ENCODE peak calls at places on chromosomes 13 and 19, in six cellular contexts. J is upper lobe of right lung; C is CD4-positive, alpha-beta T cell; Z is AG04450; F is right lobe of liver; M is left ventricle myocardium inferior. H is an unnamed sample.

GRCh38 chr13:95360464-95361097 is 59.3 kb upstream of the ABCC4 start:
- DNase-seq in M (no peak), C (no peak), J (no peak), Z (no peak), F (no peak), H (no peak)

GRCh38 chr13:34294483-34295129 is 476.7 kb downstream of the RFC3 start:
- DNase-seq in F (no peak), Z (no peak), J (no peak), M (peak; percentile 18), C (no peak), H (no peak)

GRCh38 chr19:15587663-15588062 is 27.4 kb upstream of the CYP4F8 start:
- DNase-seq in M (peak; percentile 42), C (no peak), Z (no peak), F (peak; percentile 63), J (peak; percentile 84), H (peak; percentile 86)

GRCh38 chr13:79585033-79585432 is 104.1 kb downstream of the NDFIP2 start:
- DNase-seq in Z (no peak), F (no peak), J (no peak), C (no peak), M (no peak), H (no peak)

GRCh38 chr13:45873491-45874360 is 22.2 kb upstream of the SIAH3 start:
- DNase-seq in M (no peak), F (no peak), Z (no peak), J (no peak), C (no peak), H (no peak)

GRCh38 chr19:47013041-47013517 is 6.6 kb upstream of the NPAS1 start:
- DNase-seq in M (peak; percentile 83), Z (peak; percentile 23), F (peak; percentile 88), J (peak; percentile 90), C (peak; percentile 48), H (peak; percentile 86)

GRCh38 chr13:47277774-47278173 is 380.9 kb upstream of the HTR2A start:
- DNase-seq in F (no peak), C (no peak), J (no peak), M (no peak), Z (no peak), H (no peak)

GRCh38 chr13:110680852-110681251 is 25.1 kb downstream of the CARS2 start:
- DNase-seq in J (no peak), M (no peak), C (no peak), Z (no peak), F (no peak), H (no peak)

GRCh38 chr13:19927117-19927734 is 31.3 kb upstream of the ZMYM2 start:
- DNase-seq in C (no peak), M (no peak), Z (no peak), F (no peak), J (no peak), H (no peak)

GRCh38 chr19:57583521-57584416 is at the start of gene ZIK1:
- DNase-seq in M (peak; percentile 92), Z (peak; percentile 71), C (peak; percentile 82), F (peak; percentile 71), J (peak; percentile 86), H (peak; percentile 88)

GRCh38 chr19:10543420-10544241 is at the start of gene ATG4D:
- DNase-seq in F (peak; percentile 92), C (peak; percentile 77), J (peak; percentile 96), Z (no peak), M (peak; percentile 81), H (peak; percentile 92)

GRCh38 chr13:34246511-34246910 is 428.6 kb downstream of the RFC3 start:
- DNase-seq in C (no peak), M (no peak), Z (no peak), F (no peak), J (no peak), H (no peak)

GRCh38 chr19:41872775-41873647 is 4.1 kb upstream of the CD79A start:
- DNase-seq in M (peak; percentile 61), F (peak; percentile 72), J (peak; percentile 92), C (peak; percentile 57), Z (no peak), H (peak; percentile 87)

GRCh38 chr13:77537302-77537919 is 1.9 kb downstream of the SCEL start:
- DNase-seq in J (no peak), Z (no peak), F (no peak), C (no peak), M (no peak), H (no peak)

GRCh38 chr13:95246292-95247082 is 54.8 kb downstream of the ABCC4 start:
- DNase-seq in J (no peak), M (no peak), F (no peak), Z (no peak), C (no peak), H (no peak)

GRCh38 chr13:33349314-33349995 is 63.9 kb upstream of the STARD13 start:
- DNase-seq in M (peak; percentile 28), F (no peak), C (no peak), J (no peak), Z (no peak), H (no peak)

GRCh38 chr13:20369886-20370361 is 137.8 kb upstream of the GJB6 start:
- DNase-seq in M (no peak), C (no peak), Z (no peak), J (no peak), F (no peak), H (no peak)

GRCh38 chr19:39413269-39413902 is 917 bp downstream of the PLEKHG2 start:
- DNase-seq in C (no peak), J (peak; percentile 80), Z (no peak), F (peak; percentile 61), M (peak; percentile 83), H (peak; percentile 69)

GRCh38 chr19:52291781-52292180 is 5.2 kb upstream of the ZNF480 start:
- DNase-seq in M (no peak), J (no peak), F (no peak), C (no peak), Z (no peak), H (no peak)
- H3K27ac ChIP-seq in M (no peak overlapping the region), J (no peak overlapping the region), F (no peak overlapping the region), C (no peak overlapping the region), Z (no peak overlapping the region), H (no peak overlapping the region)

GRCh38 chr19:6738726-6739389 is 622 bp upstream of the TRIP10 start:
- DNase-seq in F (no peak), M (peak; percentile 60), Z (no peak), J (peak; percentile 75), C (no peak), H (peak; percentile 70)

GRCh38 chr19:6743071-6743470 is 3.6 kb downstream of the TRIP10 start:
- DNase-seq in C (no peak), Z (no peak), J (no peak), F (no peak), M (no peak), H (peak; percentile 46)

GRCh38 chr19:6739390-6739883 is at the start of gene TRIP10:
- DNase-seq in J (peak; percentile 91), F (peak; percentile 87), M (peak; percentile 89), C (peak; percentile 82), Z (no peak), H (peak; percentile 89)

GRCh38 chr19:6739884-6740588 is 556 bp downstream of the TRIP10 start:
- DNase-seq in C (no peak), F (no peak), Z (no peak), M (peak; percentile 57), J (peak; percentile 70), H (peak; percentile 69)

GRCh38 chr19:6740589-6741348 is 1.3 kb downstream of the TRIP10 start:
- DNase-seq in M (peak; percentile 70), C (no peak), Z (no peak), J (peak; percentile 81), F (no peak), H (peak; percentile 63)
- H3K27ac ChIP-seq in M (peak overlapping the region; percentile 97), C (no peak overlapping the region), Z (peak overlapping the region; percentile 31), J (peak overlapping the region; percentile 79), F (peak overlapping the region; percentile 65), H (peak overlapping the region; percentile 81)

DNA sequence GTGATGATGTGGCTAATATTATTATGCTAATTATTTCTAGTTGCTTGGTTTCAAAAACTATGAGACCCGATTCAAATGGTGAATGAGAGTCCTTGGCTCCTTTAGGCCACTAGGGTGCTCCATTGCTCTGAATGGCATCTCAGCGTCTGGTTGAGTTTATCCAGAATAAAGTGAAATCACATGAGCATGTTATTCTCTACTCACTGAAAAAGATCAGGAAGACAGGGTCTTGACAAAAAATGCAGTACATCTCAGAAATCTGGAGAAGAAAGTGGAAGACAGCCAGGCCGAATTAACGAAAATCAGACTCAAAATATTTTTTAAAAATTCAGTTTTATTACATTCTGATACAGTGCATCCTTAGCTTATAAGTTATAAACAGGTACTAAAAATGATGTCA is 516.2 kb downstream of the MYO16 start:
- DNase-seq in F (no peak), M (no peak), J (no peak), Z (peak; percentile 44), C (no peak), H (no peak)
- H3K27ac ChIP-seq in F (no peak overlapping the region), M (no peak overlapping the region), J (no peak overlapping the region), Z (no peak overlapping the region), C (no peak overlapping the region), H (no peak overlapping the region)

DNA sequence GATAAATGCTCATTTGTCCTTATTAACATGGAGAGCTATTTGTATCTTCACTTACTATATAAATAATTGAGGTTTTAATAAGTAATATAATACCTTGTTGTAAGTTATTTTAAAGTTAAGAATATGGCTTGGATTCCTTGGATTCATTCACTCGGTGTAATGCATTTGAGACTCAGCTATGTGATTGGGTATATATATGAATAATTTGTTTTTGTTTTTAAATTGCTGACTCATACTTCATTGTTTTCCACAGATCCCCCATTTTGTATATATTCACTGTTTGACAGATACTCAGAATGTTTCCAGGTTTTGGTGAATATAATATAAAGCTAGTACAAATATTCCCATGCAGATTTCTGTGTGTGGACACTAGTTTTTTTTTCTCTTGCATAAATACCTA is 6.8 kb upstream of the CEACAM18 start:
- DNase-seq in C (no peak), M (no peak), F (no peak), J (no peak), Z (no peak), H (no peak)
- H3K27ac ChIP-seq in C (no peak overlapping the region), M (no peak overlapping the region), F (no peak overlapping the region), J (no peak overlapping the region), Z (no peak overlapping the region), H (no peak overlapping the region)

DNA sequence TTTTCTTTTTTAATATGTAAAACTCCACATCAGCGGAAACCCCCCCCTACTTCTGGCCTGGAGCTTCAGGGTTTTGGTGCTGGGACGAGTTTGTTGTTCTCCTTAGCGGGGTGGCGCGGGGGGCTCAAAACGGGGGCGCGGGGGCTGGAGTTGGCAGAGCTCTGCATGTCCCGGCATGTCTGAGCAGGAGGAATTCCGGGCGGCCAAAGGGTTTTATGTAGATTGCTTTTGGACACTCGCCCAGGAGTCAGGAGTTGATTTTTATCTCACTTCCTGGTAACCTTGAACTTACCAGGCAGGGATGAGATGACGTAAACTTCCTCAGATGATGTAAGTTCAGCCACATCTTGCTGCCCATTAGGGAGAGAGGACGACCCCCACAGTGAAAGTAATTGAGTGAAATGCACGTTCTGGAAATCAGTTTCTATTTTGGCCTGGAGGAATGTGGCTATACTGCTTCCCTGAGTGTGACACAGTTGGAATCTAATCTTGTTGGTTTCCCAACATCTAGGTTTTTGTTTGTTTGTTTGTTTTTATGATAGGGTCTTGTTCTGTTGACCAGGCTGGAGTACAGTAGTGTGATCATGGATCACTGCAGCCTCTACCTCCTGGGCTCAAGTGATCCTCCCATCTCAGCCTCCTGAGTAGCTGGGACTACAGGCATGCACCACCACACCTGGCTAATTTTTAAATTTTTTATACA is 21.0 kb upstream of the GDF15 start:
- DNase-seq in J (peak; percentile 86), Z (peak; percentile 97), C (no peak), F (peak; percentile 82), M (peak; percentile 42), H (peak; percentile 78)
- H3K27ac ChIP-seq in J (peak overlapping the region; percentile 91), Z (peak overlapping the region; percentile 98), C (no peak overlapping the region), F (peak overlapping the region; percentile 90), M (peak overlapping the region; percentile 87), H (peak overlapping the region; percentile 87)

GRCh38 chr13:49367640-49368431 is 76.0 kb downstream of the CAB39L start:
- DNase-seq in M (no peak), J (no peak), Z (no peak), C (no peak), F (no peak), H (no peak)
- H3K27ac ChIP-seq in M (peak overlapping the region; percentile 39), J (no peak overlapping the region), Z (no peak overlapping the region), C (no peak overlapping the region), F (peak overlapping the region; percentile 9), H (peak overlapping the region; percentile 2)

H was measured in lower lobe of right lung.